ENCODE peak calls at places on chromosome 2, in nine cellular contexts. A is brain microvascular endothelial cell, F is breast epithelium, O is KBM-7, H is nucleus accumbens, G is foreskin keratinocyte, I is transverse colon, N is right atrium auricular region, Y is RPMI8226. D is an unnamed sample.

GRCh38 chr2:240914645-240915525 is 8.7 kb downstream of the CROCC2 start:
- DNase-seq in H (no peak), I (no peak), G (no peak), Y (no peak), N (no peak), O (no peak), A (no peak), F (no peak), D (no peak)

GRCh38 chr2:177489719-177490301 is 97.2 kb downstream of the AGPS start:
- DNase-seq in H (no peak), N (no peak), Y (no peak), G (no peak), F (no peak), I (no peak), O (peak; percentile 21), A (no peak), D (no peak)

GRCh38 chr2:26432363-26432762 is 30.6 kb downstream of the DRC1 start:
- DNase-seq in H (no peak), F (no peak), Y (no peak), A (no peak), O (no peak), N (no peak), I (no peak), G (no peak), D (no peak)

GRCh38 chr2:70852824-70853223 is 17.2 kb upstream of the CD207 start:
- DNase-seq in F (no peak), I (no peak), O (peak; percentile 56), G (no peak), Y (no peak), H (no peak), N (no peak), A (no peak), D (no peak)

GRCh38 chr2:118539290-118539689 is 308.2 kb downstream of the EN1 start:
- DNase-seq in O (no peak), F (no peak), Y (peak; percentile 23), N (no peak), I (no peak), G (no peak), H (no peak), A (peak; percentile 8), D (no peak)

GRCh38 chr2:200180943-200181342 is 125.5 kb upstream of the SPATS2L start:
- DNase-seq in I (no peak), G (no peak), H (no peak), A (no peak), N (no peak), O (no peak), F (no peak), Y (no peak), D (no peak)

GRCh38 chr2:167183916-167184315 is 295.6 kb downstream of the XIRP2 start:
- DNase-seq in G (no peak), A (no peak), N (no peak), H (no peak), O (no peak), Y (no peak), I (no peak), F (no peak), D (no peak)

GRCh38 chr2:220279372-220279771 is 651.9 kb downstream of the SLC4A3 start:
- DNase-seq in I (no peak), Y (no peak), N (no peak), G (peak; percentile 99), A (peak; percentile 81), F (no peak), H (no peak), O (no peak), D (no peak)

GRCh38 chr2:162113088-162113770 is 38.8 kb downstream of the GCG start:
- DNase-seq in N (no peak), H (no peak), O (no peak), F (no peak), Y (no peak), I (no peak), G (no peak), A (no peak), D (no peak)

GRCh38 chr2:222976521-222977076 is 75.4 kb upstream of the KCNE4 start:
- DNase-seq in G (no peak), H (no peak), Y (no peak), A (no peak), F (no peak), O (no peak), I (no peak), N (no peak), D (no peak)

GRCh38 chr2:229564300-229564907 is 150.0 kb downstream of the DNER start:
- DNase-seq in O (no peak), G (no peak), H (no peak), I (no peak), N (no peak), A (no peak), F (no peak), Y (no peak), D (no peak)

GRCh38 chr2:96164459-96165184 is 19.4 kb upstream of the DUSP2 start:
- DNase-seq in N (no peak), I (peak; percentile 48), O (no peak), G (no peak), A (no peak), Y (no peak), F (no peak), H (no peak), D (no peak)

GRCh38 chr2:58030789-58031188 is 15.8 kb upstream of the VRK2 start:
- DNase-seq in H (no peak), O (no peak), G (peak; percentile 19), Y (no peak), N (no peak), I (no peak), A (peak; percentile 27), F (no peak), D (no peak)

GRCh38 chr2:11024010-11024615 is 112.4 kb downstream of the KCNF1 start:
- DNase-seq in F (no peak), N (peak; percentile 50), H (no peak), Y (no peak), A (no peak), O (no peak), I (no peak), G (no peak), D (no peak)

GRCh38 chr2:239212121-239212520 is 188.7 kb downstream of the HDAC4 start:
- DNase-seq in A (no peak), O (no peak), H (no peak), F (no peak), I (no peak), N (no peak), Y (no peak), G (no peak), D (no peak)

D was measured in occipital lobe.